ENCODE peak calls at places on chromosomes 7 and 10, in six cellular contexts. Q, J, V, S, A and F are unnamed samples.

GRCh38 chr10:130220251-130221185 is 84.3 kb downstream of the GLRX3 start:
- DNase-seq in Q (no peak), J (no peak), V (no peak), S (no peak), A (no peak), F (no peak)

GRCh38 chr7:4531236-4531635 is 150.9 kb upstream of the FOXK1 start:
- DNase-seq in Q (no peak), J (no peak), V (no peak), S (no peak), A (no peak), F (no peak)

GRCh38 chr7:2926898-2927405 is 82.8 kb upstream of the GNA12 start:
- DNase-seq in Q (no peak), J (no peak), V (no peak), S (no peak), A (no peak), F (no peak)

GRCh38 chr10:125154529-125154928 is 5.8 kb downstream of the CTBP2 start:
- DNase-seq in Q (no peak), J (no peak), V (no peak), S (no peak), A (peak), F (no peak)

GRCh38 chr7:26186364-26187311 is 13.9 kb downstream of the HNRNPA2B1 start:
- DNase-seq in Q (no peak), J (no peak), V (no peak), S (no peak), A (no peak), F (no peak)

GRCh38 chr7:90178592-90179279 is 24.5 kb downstream of the STEAP1 start:
- DNase-seq in Q (no peak), J (peak), V (peak), S (no peak), A (peak), F (peak)

GRCh38 chr10:51300617-51301350 is 226.5 kb downstream of the PRKG1 start:
- DNase-seq in Q (no peak), J (no peak), V (no peak), S (no peak), A (no peak), F (no peak)

GRCh38 chr7:33669251-33669670 is 236.1 kb upstream of the BMPER start:
- DNase-seq in Q (no peak), J (no peak), V (peak), S (no peak), A (peak), F (peak)

GRCh38 chr10:132363921-132364593 is 32.1 kb downstream of the LRRC27 start:
- DNase-seq in Q (no peak), J (peak), V (peak), S (no peak), A (peak), F (no peak)